ENCODE peak calls at places on chromosome 4, in five cellular contexts. R is fibroblast of the conjunctiva; I is stimulated activated CD4-positive, alpha-beta T cell treated with anti-CD3 and anti-CD28 coated beads, Interleukin-12 subunit alpha, Interleukin-12 subunit beta, amount 100 ng/mL, for 4 hours; V is OCI-LY7; W is GF-D8. D is an unnamed sample.

GRCh38 chr4:150501019-150501727 is 80.8 kb upstream of the MAB21L2 start:
- DNase-seq in R (peak), I (no peak), V (no peak), W (no peak), D (no peak)

GRCh38 chr4:172974586-172974985 is 194.0 kb upstream of the GALNT7 start:
- DNase-seq in R (no peak), I (no peak), V (no peak), W (no peak), D (no peak)

GRCh38 chr4:147560632-147561031 is 56.6 kb upstream of the TMEM184C start:
- DNase-seq in R (peak), I (no peak), V (no peak), W (no peak), D (no peak)

GRCh38 chr4:46123872-46124755 is at the start of gene GABRG1:
- DNase-seq in R (no peak), I (no peak), V (no peak), W (no peak), D (no peak)

GRCh38 chr4:147739239-147739823 is 7.4 kb downstream of the ARHGAP10 start:
- DNase-seq in R (no peak), I (no peak), V (no peak), W (no peak), D (no peak)

GRCh38 chr4:16289872-16290554 is 63.7 kb upstream of the TAPT1 start:
- DNase-seq in R (peak), I (no peak), V (peak), W (no peak), D (no peak)

GRCh38 chr4:142282870-142283431 is 563.1 kb downstream of the INPP4B start:
- DNase-seq in R (no peak), I (no peak), V (peak), W (no peak), D (no peak)

GRCh38 chr4:141659539-141659938 is 23.2 kb downstream of the IL15 start:
- DNase-seq in R (no peak), I (no peak), V (no peak), W (no peak), D (no peak)

GRCh38 chr4:120785202-120785601 is 137.3 kb downstream of the PRDM5 start:
- DNase-seq in R (no peak), I (no peak), V (no peak), W (no peak), D (no peak)

GRCh38 chr4:132540268-132540667 is 608.8 kb upstream of the PCDH10 start:
- DNase-seq in R (no peak), I (no peak), V (no peak), W (no peak), D (no peak)

GRCh38 chr4:151436093-151436518 is 27.1 kb downstream of the FHIP1A start:
- DNase-seq in R (no peak), I (no peak), V (no peak), W (no peak), D (no peak)

GRCh38 chr4:108556166-108556565 is 64.2 kb upstream of the RPL34 start:
- DNase-seq in R (no peak), I (no peak), V (no peak), W (no peak), D (no peak)

GRCh38 chr4:1345905-1346780 is 865 bp upstream of the UVSSA start:
- DNase-seq in R (no peak), I (peak), V (peak), W (peak), D (no peak)

GRCh38 chr4:172666711-172667368 is 501.8 kb upstream of the GALNT7 start:
- DNase-seq in R (no peak), I (no peak), V (no peak), W (no peak), D (no peak)

GRCh38 chr4:24210332-24210902 is 320.6 kb upstream of the PPARGC1A start:
- DNase-seq in R (peak), I (no peak), V (no peak), W (no peak), D (no peak)

GRCh38 chr4:23369331-23369730 is 520.5 kb downstream of the PPARGC1A start:
- DNase-seq in R (no peak), I (no peak), V (no peak), W (no peak), D (no peak)

GRCh38 chr4:7360802-7361201 is 73.9 kb downstream of the PSAPL1 start:
- DNase-seq in R (no peak), I (no peak), V (no peak), W (no peak), D (no peak)

GRCh38 chr4:84502955-84503373 is 3.9 kb upstream of the NKX6-1 start:
- DNase-seq in R (no peak), I (no peak), V (no peak), W (no peak), D (no peak)

GRCh38 chr4:52795533-52795932 is 44.3 kb upstream of the ERVMER34-1 start:
- DNase-seq in R (no peak), I (no peak), V (no peak), W (no peak), D (no peak)

GRCh38 chr4:139556735-139557505 is 901 bp upstream of the SETD7 start:
- DNase-seq in R (no peak), I (peak), V (peak), W (peak), D (peak)

GRCh38 chr4:27007507-27007906 is 146.9 kb downstream of the STIM2 start:
- DNase-seq in R (no peak), I (no peak), V (peak), W (no peak), D (no peak)

GRCh38 chr4:54998991-54999390 is 126.4 kb downstream of the KDR start:
- DNase-seq in R (peak), I (no peak), V (no peak), W (no peak), D (no peak)

GRCh38 chr4:41448935-41449334 is 89.0 kb upstream of the LIMCH1 start:
- DNase-seq in R (no peak), I (no peak), V (no peak), W (no peak), D (no peak)